ENCODE peak calls at places on chromosomes 7 and 10, in eight cellular contexts. T, A, B, L, N, P, V and O are unnamed samples.

GRCh38 chr7:150383710-150384397 is 4.7 kb downstream of the ZNF775 start:
- DNase-seq in V (peak; percentile 50), B (no peak), P (no peak), T (no peak), N (no peak), L (no peak), A (no peak), O (no peak)

GRCh38 chr7:106504207-106504606 is 156.8 kb downstream of the CCDC71L start:
- DNase-seq in A (no peak), N (no peak), V (no peak), T (no peak), B (no peak), L (no peak), P (no peak), O (no peak)

GRCh38 chr7:17773289-17773626 is 167.0 kb downstream of the SNX13 start:
- DNase-seq in T (no peak), N (peak; percentile 93), A (no peak), B (no peak), L (no peak), V (no peak), P (no peak), O (peak; percentile 64)

GRCh38 chr10:127612-128432 is 7.4 kb upstream of the ZMYND11 start:
- DNase-seq in T (no peak), B (no peak), N (no peak), P (no peak), V (no peak), L (peak; percentile 69), A (no peak), O (no peak)

GRCh38 chr10:21372651-21373410 is 152.7 kb downstream of the SKIDA1 start:
- DNase-seq in P (peak; percentile 59), T (no peak), B (peak; percentile 62), V (peak; percentile 63), N (peak; percentile 92), L (no peak), A (no peak), O (peak; percentile 58)

GRCh38 chr7:131051304-131051703 is 276.4 kb upstream of the MKLN1 start:
- DNase-seq in A (no peak), P (no peak), V (no peak), L (no peak), B (no peak), N (no peak), T (no peak), O (no peak)

GRCh38 chr10:78970261-78970660 is 98.5 kb upstream of the ZMIZ1 start:
- DNase-seq in L (no peak), T (no peak), N (no peak), P (no peak), V (no peak), B (no peak), A (no peak), O (no peak)

GRCh38 chr7:71389976-71390375 is 258.0 kb downstream of the GALNT17 start:
- DNase-seq in T (no peak), N (no peak), B (no peak), P (no peak), V (no peak), A (no peak), L (no peak), O (no peak)

GRCh38 chr10:30784896-30785605 is 155.5 kb upstream of the LYZL2 start:
- DNase-seq in V (peak; percentile 75), B (peak; percentile 76), L (peak; percentile 33), T (peak; percentile 68), A (peak; percentile 88), N (peak; percentile 69), P (no peak), O (peak; percentile 85)

GRCh38 chr7:70775570-70776156 is 356.3 kb upstream of the GALNT17 start:
- DNase-seq in A (no peak), N (no peak), L (no peak), P (no peak), T (no peak), B (no peak), V (no peak), O (no peak)

DNA sequence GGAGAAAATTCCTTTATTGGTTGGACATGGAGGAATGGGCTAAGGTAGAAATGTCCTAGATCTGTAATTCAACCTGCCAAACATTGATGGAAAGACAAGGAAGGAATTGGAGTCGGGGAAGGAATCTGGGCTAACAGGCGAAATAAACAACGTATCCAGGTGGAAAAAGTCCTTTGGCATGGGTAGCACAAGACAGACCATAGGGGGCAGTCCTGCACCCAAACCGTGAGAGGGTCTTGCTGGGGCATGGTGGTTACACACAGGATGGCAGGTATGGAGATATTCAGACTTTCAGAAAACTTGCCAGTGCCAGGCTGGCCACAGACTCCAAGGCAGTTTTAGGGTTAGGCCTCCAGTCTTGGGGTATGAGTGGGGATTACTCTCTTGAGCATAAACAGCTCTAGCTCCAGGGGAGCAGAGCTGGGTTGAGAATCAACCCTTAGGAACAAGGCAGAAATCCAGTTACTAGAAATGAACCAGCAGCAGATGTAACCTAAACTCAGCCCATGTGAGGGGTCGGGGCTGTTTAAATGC is 188.6 kb upstream of the GDF10 start:
- DNase-seq in A (no peak), P (no peak), T (no peak), L (no peak), N (no peak), V (no peak), B (no peak), O (no peak)
- TF ChIP-seq CTCF in A (no peak), P (peak; percentile 6), T (no peak), L (no peak), N (no peak), V (no peak), B (no peak), O (no peak)

DNA sequence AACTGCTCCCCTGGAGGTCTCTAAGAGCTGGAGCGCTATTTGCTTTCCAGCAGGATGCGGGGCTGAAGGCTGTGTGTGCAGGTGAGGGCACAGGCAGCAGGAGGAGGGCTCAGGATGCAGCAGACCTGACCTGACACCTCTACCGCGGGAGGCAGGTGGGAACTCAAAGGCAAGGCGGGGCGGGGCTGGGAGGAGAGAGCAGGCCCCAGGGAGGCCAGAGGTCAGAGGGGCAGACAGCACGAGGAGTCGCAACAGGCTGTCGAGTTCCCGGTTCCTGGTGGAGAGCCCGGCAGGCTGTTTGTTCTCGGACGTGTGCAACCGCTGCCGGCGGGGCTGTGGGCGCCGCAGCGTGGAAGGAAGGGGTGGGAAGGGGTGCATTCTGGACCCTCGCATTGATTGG is 7.9 kb upstream of the CRTAC1 start:
- DNase-seq in A (no peak), T (no peak), L (no peak), P (no peak), V (no peak), B (no peak), N (no peak), O (no peak)
- H3K27me3 ChIP-seq in A (no peaks in the 10 kb centered on the region), T (no peaks in the 10 kb centered on the region), L (no peaks in the 10 kb centered on the region), P (peaks cover 51% of the 10 kb centered on the region), V (no peaks in the 10 kb centered on the region), B (no peaks in the 10 kb centered on the region), N (peaks cover 42% of the 10 kb centered on the region), O (peaks cover 11% of the 10 kb centered on the region)

GRCh38 chr7:101245147-101245668 is 327 bp upstream of the FIS1 start:
- DNase-seq in T (no peak), A (peak; percentile 87), L (no peak), B (no peak), N (no peak), P (no peak), V (peak; percentile 55), O (no peak)
- TF ChIP-seq POLR2A in T (no peak), A (no peak), L (no peak), B (no peak), N (no peak), P (peak; percentile 43), V (no peak), O (no peak)

GRCh38 chr7:23514755-23515154 is 17.0 kb downstream of the TRA2A start:
- DNase-seq in A (no peak), B (no peak), L (no peak), N (no peak), P (no peak), T (no peak), V (no peak), O (no peak)

GRCh38 chr7:23524473-23524872 is 7.3 kb downstream of the TRA2A start:
- DNase-seq in P (no peak), L (no peak), B (no peak), A (no peak), N (no peak), T (no peak), V (no peak), O (no peak)

GRCh38 chr7:23523486-23524075 is 8.2 kb downstream of the TRA2A start:
- DNase-seq in L (no peak), N (no peak), P (no peak), T (no peak), A (no peak), B (no peak), V (no peak), O (no peak)

DNA sequence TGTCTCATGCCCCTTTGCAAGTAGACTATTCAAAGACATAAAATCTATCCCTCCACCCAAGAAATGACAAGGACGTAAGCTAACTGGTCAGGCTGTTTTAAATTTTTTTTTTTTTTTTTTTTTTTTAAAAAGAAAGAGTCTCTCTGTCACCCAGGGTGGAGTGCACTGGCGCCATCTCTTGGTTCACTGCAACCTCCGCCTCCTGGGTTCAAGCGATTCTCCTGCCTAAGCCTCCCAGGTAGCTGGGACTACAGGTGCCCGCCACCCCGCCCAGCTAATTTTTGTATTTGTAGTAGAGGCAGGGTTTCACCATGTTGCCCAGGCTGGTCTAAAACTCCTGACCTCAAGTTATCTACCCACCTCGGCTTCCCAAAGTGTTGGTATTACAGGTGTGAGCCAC is 11.2 kb downstream of the TRA2A start:
- DNase-seq in A (no peak), B (no peak), T (no peak), V (no peak), L (no peak), P (no peak), N (no peak), O (no peak)
- TF ChIP-seq CTCF in A (no peak), B (no peak), T (no peak), V (no peak), L (no peak), P (peak; percentile 31), N (peak; percentile 17), O (no peak)

GRCh38 chr7:49773939-49774458 is 561 bp downstream of the VWC2 start:
- DNase-seq in P (no peak), N (no peak), A (no peak), V (peak; percentile 70), L (no peak), B (no peak), T (no peak), O (no peak)

GRCh38 chr7:49776994-49777393 is 3.6 kb downstream of the VWC2 start:
- DNase-seq in L (no peak), V (peak; percentile 41), A (no peak), P (no peak), T (no peak), B (no peak), N (no peak), O (no peak)

GRCh38 chr7:49775065-49775948 is 1.9 kb downstream of the VWC2 start:
- DNase-seq in T (no peak), V (peak; percentile 68), P (no peak), L (no peak), N (no peak), B (no peak), A (peak; percentile 75), O (no peak)

GRCh38 chr7:49774459-49775064 is 1.1 kb downstream of the VWC2 start:
- DNase-seq in P (no peak), B (no peak), T (no peak), A (peak; percentile 69), N (no peak), V (peak; percentile 62), L (no peak), O (no peak)

DNA sequence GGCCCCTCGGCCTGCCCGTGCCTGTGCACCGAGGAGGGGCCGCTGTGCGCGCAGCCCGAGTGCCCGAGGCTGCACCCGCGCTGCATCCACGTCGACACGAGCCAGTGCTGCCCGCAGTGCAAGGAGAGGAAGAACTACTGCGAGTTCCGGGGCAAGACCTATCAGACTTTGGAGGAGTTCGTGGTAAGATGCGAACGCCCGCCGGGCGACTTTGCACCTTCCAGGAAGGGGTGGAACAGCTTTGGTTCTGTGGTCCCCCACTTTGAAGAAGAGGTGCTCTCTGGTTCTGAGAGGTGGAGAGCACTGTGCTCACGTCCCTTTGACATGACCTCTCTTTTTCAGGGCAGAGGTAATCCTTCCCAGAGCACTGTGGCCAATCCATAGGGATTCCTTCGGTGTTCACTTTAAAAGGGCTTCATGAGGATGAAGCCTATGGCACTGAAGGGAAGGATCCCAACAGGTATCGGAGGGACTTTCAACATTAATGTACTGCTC is 2.6 kb downstream of the VWC2 start:
- DNase-seq in A (no peak), N (no peak), B (no peak), P (no peak), V (no peak), L (no peak), T (no peak), O (no peak)
- H3K27me3 ChIP-seq in A (peaks cover 4% of the 10 kb centered on the region), N (peaks cover 5% of the 10 kb centered on the region), B (no peaks in the 10 kb centered on the region), P (no peaks in the 10 kb centered on the region), V (no peaks in the 10 kb centered on the region), L (no peaks in the 10 kb centered on the region), T (peaks cover 7% of the 10 kb centered on the region), O (peaks cover 34% of the 10 kb centered on the region)